ENCODE peak calls at places on chromosome 19, in four cellular contexts. One of them, this sample, is unnamed.

GRCh38 chr19:940591-941291 is 14.9 kb downstream of the ARID3A start:
- DNase-seq in mesendoderm: no peak
- DNase-seq in neuronal stem cell: no peak
- DNase-seq in H9: no peak
- DNase-seq in this sample: peak; percentile 66

GRCh38 chr19:35716735-35716984 is 1.1 kb upstream of the KMT2B start:
- DNase-seq in mesendoderm: no peak
- DNase-seq in neuronal stem cell: no peak
- DNase-seq in H9: no peak
- DNase-seq in this sample: no peak

GRCh38 chr19:1860133-1860775 is 3.1 kb downstream of the KLF16 start:
- DNase-seq in neuronal stem cell: peak; percentile 78
- DNase-seq in mesendoderm: peak; percentile 89
- DNase-seq in H9: no peak
- DNase-seq in this sample: peak; percentile 80

GRCh38 chr19:56839665-56840451 is 668 bp downstream of the PEG3 start:
- DNase-seq in H9: no peak
- DNase-seq in mesendoderm: peak; percentile 99
- DNase-seq in neuronal stem cell: peak; percentile 92
- DNase-seq in this sample: peak; percentile 93

GRCh38 chr19:41945135-41945766 is 13.9 kb downstream of the RABAC1 start:
- DNase-seq in mesendoderm: no peak
- DNase-seq in neuronal stem cell: no peak
- DNase-seq in H9: no peak
- DNase-seq in this sample: no peak

GRCh38 chr19:2967972-2968371 is 9.4 kb upstream of the TLE6 start:
- DNase-seq in neuronal stem cell: no peak
- DNase-seq in mesendoderm: no peak
- DNase-seq in H9: no peak
- DNase-seq in this sample: no peak

GRCh38 chr19:47190167-47190727 is 40.8 kb downstream of the BBC3 start:
- DNase-seq in mesendoderm: no peak
- DNase-seq in H9: no peak
- DNase-seq in neuronal stem cell: no peak
- DNase-seq in this sample: no peak

GRCh38 chr19:1843646-1844394 is 4.5 kb downstream of the REXO1 start:
- DNase-seq in mesendoderm: peak; percentile 56
- DNase-seq in H9: no peak
- DNase-seq in neuronal stem cell: no peak
- DNase-seq in this sample: peak; percentile 26

GRCh38 chr19:1855040-1855827 is 7.0 kb upstream of the REXO1 start:
- DNase-seq in H9: peak; percentile 98
- DNase-seq in neuronal stem cell: peak; percentile 77
- DNase-seq in mesendoderm: peak; percentile 95
- DNase-seq in this sample: peak; percentile 62

GRCh38 chr19:17881701-17882100 is 10.0 kb downstream of the SLC5A5 start:
- DNase-seq in H9: no peak
- DNase-seq in neuronal stem cell: no peak
- DNase-seq in mesendoderm: no peak
- DNase-seq in this sample: no peak

GRCh38 chr19:47187797-47188196 is 43.2 kb downstream of the BBC3 start:
- DNase-seq in neuronal stem cell: no peak
- DNase-seq in mesendoderm: no peak
- DNase-seq in H9: no peak
- DNase-seq in this sample: no peak

GRCh38 chr19:32570081-32570785 is 10.8 kb upstream of the PDCD5 start:
- DNase-seq in neuronal stem cell: peak; percentile 58
- DNase-seq in mesendoderm: peak; percentile 62
- DNase-seq in H9: peak; percentile 65
- DNase-seq in this sample: peak; percentile 63

GRCh38 chr19:6772028-6772865 is at the start of gene VAV1:
- DNase-seq in mesendoderm: no peak
- DNase-seq in neuronal stem cell: no peak
- DNase-seq in H9: peak; percentile 46
- DNase-seq in this sample: peak; percentile 30

GRCh38 chr19:19191920-19192882 is at the start of the genes BORCS8 and RFXANK:
- DNase-seq in H9: peak; percentile 99
- DNase-seq in neuronal stem cell: peak; percentile 100
- DNase-seq in mesendoderm: peak; percentile 100
- DNase-seq in this sample: peak; percentile 100

GRCh38 chr19:19193926-19194325 is 1.9 kb downstream of the RFXANK start:
- DNase-seq in mesendoderm: no peak
- DNase-seq in H9: no peak
- DNase-seq in neuronal stem cell: no peak
- DNase-seq in this sample: no peak

GRCh38 chr19:19192910-19193423 is 909 bp downstream of the RFXANK start:
- DNase-seq in mesendoderm: no peak
- DNase-seq in H9: no peak
- DNase-seq in neuronal stem cell: no peak
- DNase-seq in this sample: no peak
- H2BK5ac ChIP-seq in mesendoderm: peak overlapping the region; percentile 63
- H2BK5ac ChIP-seq in H9: no peak overlapping the region
- H2BK5ac ChIP-seq in neuronal stem cell: no peak overlapping the region
- H2BK5ac ChIP-seq in this sample: peak overlapping the region; percentile 87

GRCh38 chr19:45638930-45639729 is at the start of gene EML2:
- DNase-seq in mesendoderm: peak; percentile 89
- DNase-seq in neuronal stem cell: peak; percentile 81
- DNase-seq in H9: peak; percentile 95
- DNase-seq in this sample: peak; percentile 49

GRCh38 chr19:45643024-45643926 is 4.1 kb upstream of the EML2 start:
- DNase-seq in H9: peak; percentile 95
- DNase-seq in mesendoderm: peak; percentile 91
- DNase-seq in neuronal stem cell: peak; percentile 82
- DNase-seq in this sample: peak; percentile 92

GRCh38 chr19:45637890-45638667 is 1.1 kb downstream of the EML2 start:
- DNase-seq in H9: peak; percentile 50
- DNase-seq in neuronal stem cell: no peak
- DNase-seq in mesendoderm: peak; percentile 80
- DNase-seq in this sample: no peak

GRCh38 chr19:45641274-45642105 is 2.3 kb upstream of the EML2 start:
- DNase-seq in H9: peak; percentile 98
- DNase-seq in neuronal stem cell: peak; percentile 82
- DNase-seq in mesendoderm: peak; percentile 99
- DNase-seq in this sample: peak; percentile 83

DNA sequence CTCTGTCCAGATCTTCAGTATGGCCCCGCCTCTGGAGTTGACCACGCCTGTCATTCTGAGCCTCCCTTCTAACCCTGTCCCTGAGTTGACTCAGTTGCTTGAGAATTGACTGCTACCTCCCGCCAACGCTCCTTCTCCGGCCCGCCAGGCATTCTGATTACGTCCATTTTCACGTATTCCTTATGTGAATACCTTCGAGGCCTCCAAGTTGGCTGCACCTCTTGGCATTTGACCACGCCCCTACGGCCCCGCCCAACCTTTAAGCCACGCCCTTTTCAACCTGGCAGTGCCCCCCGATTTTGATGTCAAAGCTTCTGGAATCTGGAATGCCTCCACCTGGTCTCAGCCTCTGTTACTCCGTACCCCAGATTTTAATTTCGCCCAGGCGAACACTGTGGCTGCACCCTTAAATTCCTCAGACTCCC is 1.7 kb upstream of the EML2 start:
- DNase-seq in neuronal stem cell: no peak
- DNase-seq in mesendoderm: no peak
- DNase-seq in H9: peak; percentile 86
- DNase-seq in this sample: peak; percentile 47
- H2BK120ac ChIP-seq in neuronal stem cell: no peak overlapping the region
- H2BK120ac ChIP-seq in mesendoderm: no peak overlapping the region
- H2BK120ac ChIP-seq in H9: no peak overlapping the region
- H2BK120ac ChIP-seq in this sample: no peak overlapping the region

GRCh38 chr19:50379602-50380001 is 3.3 kb downstream of the NR1H2 start:
- DNase-seq in neuronal stem cell: no peak
- DNase-seq in mesendoderm: no peak
- DNase-seq in H9: no peak
- DNase-seq in this sample: no peak

GRCh38 chr19:50380137-50380536 is 3.9 kb downstream of the NR1H2 start:
- DNase-seq in H9: no peak
- DNase-seq in mesendoderm: no peak
- DNase-seq in neuronal stem cell: no peak
- DNase-seq in this sample: no peak

GRCh38 chr19:50381881-50382729 is 2.0 kb upstream of the POLD1 start:
- DNase-seq in neuronal stem cell: no peak
- DNase-seq in H9: no peak
- DNase-seq in mesendoderm: no peak
- DNase-seq in this sample: no peak

GRCh38 chr19:50378863-50379236 is 2.6 kb downstream of the NR1H2 start:
- DNase-seq in H9: no peak
- DNase-seq in mesendoderm: no peak
- DNase-seq in neuronal stem cell: no peak
- DNase-seq in this sample: no peak

DNA sequence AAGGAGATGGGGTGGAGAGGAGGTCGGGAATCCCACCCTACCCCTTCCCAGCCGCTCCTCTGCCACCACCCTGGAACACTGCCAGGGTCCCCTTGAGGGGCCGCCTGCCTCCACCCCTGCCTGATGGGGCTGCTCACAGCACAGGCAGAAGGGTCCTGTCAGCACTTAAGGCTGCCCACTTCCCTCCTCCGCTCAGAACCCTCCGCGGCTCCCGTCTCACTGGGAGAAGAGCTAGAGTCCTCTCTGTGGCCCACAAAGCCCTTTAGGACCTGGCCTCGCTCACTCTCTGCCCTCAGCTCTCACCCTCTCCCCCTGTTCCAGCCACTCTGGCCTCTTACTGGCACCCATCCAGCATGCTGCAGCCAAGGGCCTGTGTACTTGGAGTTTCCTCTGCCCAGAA is 3.4 kb upstream of the POLD1 start:
- DNase-seq in H9: no peak
- DNase-seq in mesendoderm: no peak
- DNase-seq in neuronal stem cell: no peak
- DNase-seq in this sample: no peak
- H2BK5ac ChIP-seq in H9: no peak overlapping the region
- H2BK5ac ChIP-seq in mesendoderm: no peak overlapping the region
- H2BK5ac ChIP-seq in neuronal stem cell: no peak overlapping the region
- H2BK5ac ChIP-seq in this sample: no peak overlapping the region

GRCh38 chr19:44686896-44687295 is 12.1 kb upstream of the CEACAM16 start:
- DNase-seq in neuronal stem cell: no peak
- DNase-seq in mesendoderm: no peak
- DNase-seq in H9: no peak
- DNase-seq in this sample: no peak
- H2BK120ac ChIP-seq in neuronal stem cell: no peak overlapping the region
- H2BK120ac ChIP-seq in mesendoderm: no peak overlapping the region
- H2BK120ac ChIP-seq in H9: no peak overlapping the region
- H2BK120ac ChIP-seq in this sample: no peak overlapping the region

GRCh38 chr19:44141191-44142013 is at the start of gene ZNF234:
- DNase-seq in H9: peak; percentile 65
- DNase-seq in neuronal stem cell: peak; percentile 71
- DNase-seq in mesendoderm: peak; percentile 80
- DNase-seq in this sample: peak; percentile 76

GRCh38 chr19:44142014-44142523 is 715 bp downstream of the ZNF234 start:
- DNase-seq in mesendoderm: no peak
- DNase-seq in H9: no peak
- DNase-seq in neuronal stem cell: no peak
- DNase-seq in this sample: no peak
- H2BK5ac ChIP-seq in mesendoderm: no peak overlapping the region
- H2BK5ac ChIP-seq in H9: no peak overlapping the region
- H2BK5ac ChIP-seq in neuronal stem cell: no peak overlapping the region
- H2BK5ac ChIP-seq in this sample: no peak overlapping the region

DNA sequence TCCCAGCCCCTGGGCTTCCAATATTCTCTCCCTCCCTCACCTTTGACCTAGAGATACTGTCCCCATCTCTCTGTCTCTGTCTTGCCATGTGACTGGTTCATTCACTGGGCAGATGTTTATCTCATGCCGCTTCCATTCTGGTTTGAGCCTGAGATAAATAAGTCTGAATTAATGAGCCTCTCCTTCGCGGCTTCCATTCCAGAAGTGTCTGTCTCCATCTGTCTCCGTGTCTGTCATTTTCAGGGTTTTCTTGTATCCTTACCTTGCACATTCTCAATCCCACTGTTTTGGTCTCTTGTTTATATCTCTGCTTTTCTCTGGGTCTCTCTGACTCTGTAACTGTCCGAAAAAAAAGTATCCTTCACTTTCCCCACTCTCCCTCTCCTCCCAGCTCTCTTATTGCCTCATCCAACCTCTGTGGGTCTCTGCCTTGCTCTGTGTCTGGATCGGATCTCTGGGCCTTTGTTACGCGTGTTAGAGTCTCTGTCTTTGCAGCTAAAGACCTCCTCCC is 4.3 kb downstream of the SPHK2 start:
- DNase-seq in H9: no peak
- DNase-seq in neuronal stem cell: no peak
- DNase-seq in mesendoderm: no peak
- DNase-seq in this sample: no peak
- H2BK120ac ChIP-seq in H9: no peak overlapping the region
- H2BK120ac ChIP-seq in neuronal stem cell: no peak overlapping the region
- H2BK120ac ChIP-seq in mesendoderm: no peak overlapping the region
- H2BK120ac ChIP-seq in this sample: peak overlapping the region; percentile 46

GRCh38 chr19:45542234-45542668 is 35.0 kb downstream of the VASP start:
- DNase-seq in neuronal stem cell: no peak
- DNase-seq in H9: no peak
- DNase-seq in mesendoderm: no peak
- DNase-seq in this sample: no peak

DNA sequence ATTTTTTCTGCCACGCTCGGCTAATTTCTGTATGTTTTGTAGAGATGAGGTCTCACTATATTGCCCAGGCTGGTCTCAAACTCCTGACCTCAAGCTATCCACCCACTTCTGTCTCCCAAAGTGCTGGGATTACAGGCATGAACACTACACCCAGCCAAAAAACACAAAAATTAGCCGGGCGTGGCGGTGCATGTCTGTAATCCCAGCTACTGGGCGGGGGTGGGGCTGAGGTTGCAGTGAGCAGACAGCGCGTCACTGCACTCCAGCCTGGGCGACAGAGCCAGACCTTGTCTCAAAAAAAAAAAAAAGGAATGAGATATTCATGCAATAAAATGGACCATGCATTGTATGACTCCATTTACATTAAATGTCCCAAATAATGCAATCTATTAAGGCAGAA is 32.2 kb downstream of the VASP start:
- DNase-seq in neuronal stem cell: no peak
- DNase-seq in mesendoderm: no peak
- DNase-seq in H9: no peak
- DNase-seq in this sample: no peak
- H2BK5ac ChIP-seq in neuronal stem cell: no peak overlapping the region
- H2BK5ac ChIP-seq in mesendoderm: no peak overlapping the region
- H2BK5ac ChIP-seq in H9: no peak overlapping the region
- H2BK5ac ChIP-seq in this sample: no peak overlapping the region

GRCh38 chr19:8609210-8610040 is 1.1 kb downstream of the ADAMTS10 start:
- DNase-seq in neuronal stem cell: peak; percentile 77
- DNase-seq in H9: peak; percentile 82
- DNase-seq in mesendoderm: peak; percentile 90
- DNase-seq in this sample: no peak
- H2BK120ac ChIP-seq in neuronal stem cell: peak overlapping the region; percentile 6
- H2BK120ac ChIP-seq in H9: no peak overlapping the region
- H2BK120ac ChIP-seq in mesendoderm: peak overlapping the region; percentile 16
- H2BK120ac ChIP-seq in this sample: peak overlapping the region; percentile 60